ENCODE peak calls at places on chromosomes 3 and 15, in five cellular contexts. One of them, this sample, is unnamed.

GRCh38 chr3:481680-482079 is 285.1 kb downstream of the CHL1 start:
- DNase-seq in natural killer cell: no peak
- DNase-seq in activated naive CD4-positive, alpha-beta T cell: no peak
- DNase-seq in NCI-H1930: no peak
- DNase-seq in activated CD4-positive, alpha-beta T cell treated with anti-CD3 and anti-CD28 coated beads for 24 hours: no peak
- DNase-seq in this sample: no peak

GRCh38 chr15:47505712-47506542 is 211.4 kb upstream of the SEMA6D start:
- DNase-seq in natural killer cell: no peak
- DNase-seq in activated naive CD4-positive, alpha-beta T cell: no peak
- DNase-seq in NCI-H1930: no peak
- DNase-seq in activated CD4-positive, alpha-beta T cell treated with anti-CD3 and anti-CD28 coated beads for 24 hours: no peak
- DNase-seq in this sample: no peak

GRCh38 chr3:190531406-190531805 is 17.5 kb downstream of the IL1RAP start:
- DNase-seq in natural killer cell: no peak
- DNase-seq in activated naive CD4-positive, alpha-beta T cell: no peak
- DNase-seq in NCI-H1930: no peak
- DNase-seq in activated CD4-positive, alpha-beta T cell treated with anti-CD3 and anti-CD28 coated beads for 24 hours: no peak
- DNase-seq in this sample: no peak

GRCh38 chr15:46646476-46646875 is 1011.6 kb downstream of the SQOR start:
- DNase-seq in natural killer cell: no peak
- DNase-seq in activated naive CD4-positive, alpha-beta T cell: no peak
- DNase-seq in NCI-H1930: no peak
- DNase-seq in activated CD4-positive, alpha-beta T cell treated with anti-CD3 and anti-CD28 coated beads for 24 hours: no peak
- DNase-seq in this sample: no peak

GRCh38 chr3:179526482-179526881 is 36.2 kb upstream of the ACTL6A start:
- DNase-seq in natural killer cell: no peak
- DNase-seq in activated naive CD4-positive, alpha-beta T cell: no peak
- DNase-seq in NCI-H1930: no peak
- DNase-seq in activated CD4-positive, alpha-beta T cell treated with anti-CD3 and anti-CD28 coated beads for 24 hours: no peak
- DNase-seq in this sample: no peak

GRCh38 chr3:197600796-197601565 is 45.2 kb upstream of the BDH1 start:
- DNase-seq in natural killer cell: no peak
- DNase-seq in activated naive CD4-positive, alpha-beta T cell: no peak
- DNase-seq in NCI-H1930: no peak
- DNase-seq in activated CD4-positive, alpha-beta T cell treated with anti-CD3 and anti-CD28 coated beads for 24 hours: no peak
- DNase-seq in this sample: no peak

GRCh38 chr15:66775127-66776105 is 73.4 kb downstream of the SMAD6 start:
- DNase-seq in natural killer cell: no peak
- DNase-seq in activated naive CD4-positive, alpha-beta T cell: no peak
- DNase-seq in NCI-H1930: no peak
- DNase-seq in activated CD4-positive, alpha-beta T cell treated with anti-CD3 and anti-CD28 coated beads for 24 hours: no peak
- DNase-seq in this sample: no peak

GRCh38 chr3:108085821-108086350 is 4.9 kb downstream of the CD47 start:
- DNase-seq in natural killer cell: no peak
- DNase-seq in activated naive CD4-positive, alpha-beta T cell: no peak
- DNase-seq in NCI-H1930: no peak
- DNase-seq in activated CD4-positive, alpha-beta T cell treated with anti-CD3 and anti-CD28 coated beads for 24 hours: no peak
- DNase-seq in this sample: no peak

GRCh38 chr15:51380999-51381806 is 39.7 kb downstream of the GLDN start:
- DNase-seq in natural killer cell: no peak
- DNase-seq in activated naive CD4-positive, alpha-beta T cell: no peak
- DNase-seq in NCI-H1930: peak; percentile 45
- DNase-seq in activated CD4-positive, alpha-beta T cell treated with anti-CD3 and anti-CD28 coated beads for 24 hours: no peak
- DNase-seq in this sample: peak; percentile 30

GRCh38 chr15:39272901-39273300 is 308.0 kb upstream of the THBS1 start:
- DNase-seq in natural killer cell: no peak
- DNase-seq in activated naive CD4-positive, alpha-beta T cell: no peak
- DNase-seq in NCI-H1930: no peak
- DNase-seq in activated CD4-positive, alpha-beta T cell treated with anti-CD3 and anti-CD28 coated beads for 24 hours: no peak
- DNase-seq in this sample: no peak

GRCh38 chr3:65830948-65831732 is 207.6 kb downstream of the MAGI1 start:
- DNase-seq in natural killer cell: no peak
- DNase-seq in activated naive CD4-positive, alpha-beta T cell: no peak
- DNase-seq in NCI-H1930: no peak
- DNase-seq in activated CD4-positive, alpha-beta T cell treated with anti-CD3 and anti-CD28 coated beads for 24 hours: no peak
- DNase-seq in this sample: no peak

GRCh38 chr3:60933828-60934227 is 317.4 kb downstream of the FHIT start:
- DNase-seq in natural killer cell: no peak
- DNase-seq in activated naive CD4-positive, alpha-beta T cell: no peak
- DNase-seq in NCI-H1930: no peak
- DNase-seq in activated CD4-positive, alpha-beta T cell treated with anti-CD3 and anti-CD28 coated beads for 24 hours: no peak
- DNase-seq in this sample: no peak

GRCh38 chr3:158103131-158103955 is 2.9 kb downstream of the SHOX2 start:
- DNase-seq in natural killer cell: no peak
- DNase-seq in activated naive CD4-positive, alpha-beta T cell: no peak
- DNase-seq in NCI-H1930: no peak
- DNase-seq in activated CD4-positive, alpha-beta T cell treated with anti-CD3 and anti-CD28 coated beads for 24 hours: no peak
- DNase-seq in this sample: no peak

GRCh38 chr3:126399348-126399730 is 4.6 kb downstream of the CFAP100 start:
- DNase-seq in natural killer cell: no peak
- DNase-seq in activated naive CD4-positive, alpha-beta T cell: no peak
- DNase-seq in NCI-H1930: no peak
- DNase-seq in activated CD4-positive, alpha-beta T cell treated with anti-CD3 and anti-CD28 coated beads for 24 hours: no peak
- DNase-seq in this sample: peak; percentile 30

GRCh38 chr3:160049570-160049969 is 60.9 kb downstream of the IL12A start:
- DNase-seq in natural killer cell: no peak
- DNase-seq in activated naive CD4-positive, alpha-beta T cell: no peak
- DNase-seq in NCI-H1930: no peak
- DNase-seq in activated CD4-positive, alpha-beta T cell treated with anti-CD3 and anti-CD28 coated beads for 24 hours: no peak
- DNase-seq in this sample: no peak

GRCh38 chr3:64360261-64360660 is 135.0 kb upstream of the PRICKLE2 start:
- DNase-seq in natural killer cell: no peak
- DNase-seq in activated naive CD4-positive, alpha-beta T cell: no peak
- DNase-seq in NCI-H1930: no peak
- DNase-seq in activated CD4-positive, alpha-beta T cell treated with anti-CD3 and anti-CD28 coated beads for 24 hours: no peak
- DNase-seq in this sample: no peak

GRCh38 chr3:82058809-82059208 is 297.4 kb upstream of the GBE1 start:
- DNase-seq in natural killer cell: no peak
- DNase-seq in activated naive CD4-positive, alpha-beta T cell: no peak
- DNase-seq in NCI-H1930: no peak
- DNase-seq in activated CD4-positive, alpha-beta T cell treated with anti-CD3 and anti-CD28 coated beads for 24 hours: no peak
- DNase-seq in this sample: no peak

GRCh38 chr3:117622130-117622841 is 912.7 kb downstream of the TUSC7 start:
- DNase-seq in natural killer cell: no peak
- DNase-seq in activated naive CD4-positive, alpha-beta T cell: no peak
- DNase-seq in NCI-H1930: no peak
- DNase-seq in activated CD4-positive, alpha-beta T cell treated with anti-CD3 and anti-CD28 coated beads for 24 hours: no peak
- DNase-seq in this sample: no peak

GRCh38 chr3:77707271-77707670 is 667.4 kb downstream of the ROBO2 start:
- DNase-seq in natural killer cell: no peak
- DNase-seq in activated naive CD4-positive, alpha-beta T cell: no peak
- DNase-seq in NCI-H1930: no peak
- DNase-seq in activated CD4-positive, alpha-beta T cell treated with anti-CD3 and anti-CD28 coated beads for 24 hours: no peak
- DNase-seq in this sample: no peak

GRCh38 chr3:41102053-41102556 is 97.2 kb upstream of the CTNNB1 start:
- DNase-seq in natural killer cell: no peak
- DNase-seq in activated naive CD4-positive, alpha-beta T cell: no peak
- DNase-seq in NCI-H1930: no peak
- DNase-seq in activated CD4-positive, alpha-beta T cell treated with anti-CD3 and anti-CD28 coated beads for 24 hours: no peak
- DNase-seq in this sample: no peak

GRCh38 chr3:138197058-138197457 is 10.0 kb downstream of the ARMC8 start:
- DNase-seq in natural killer cell: no peak
- DNase-seq in activated naive CD4-positive, alpha-beta T cell: no peak
- DNase-seq in NCI-H1930: no peak
- DNase-seq in activated CD4-positive, alpha-beta T cell treated with anti-CD3 and anti-CD28 coated beads for 24 hours: no peak
- DNase-seq in this sample: no peak

GRCh38 chr3:21163961-21164360 is 587.0 kb downstream of the ZNF385D start:
- DNase-seq in natural killer cell: no peak
- DNase-seq in activated naive CD4-positive, alpha-beta T cell: no peak
- DNase-seq in NCI-H1930: no peak
- DNase-seq in activated CD4-positive, alpha-beta T cell treated with anti-CD3 and anti-CD28 coated beads for 24 hours: no peak
- DNase-seq in this sample: no peak

GRCh38 chr3:187049462-187050101 is 89.7 kb downstream of the RPL39L start:
- DNase-seq in natural killer cell: no peak
- DNase-seq in activated naive CD4-positive, alpha-beta T cell: no peak
- DNase-seq in NCI-H1930: no peak
- DNase-seq in activated CD4-positive, alpha-beta T cell treated with anti-CD3 and anti-CD28 coated beads for 24 hours: no peak
- DNase-seq in this sample: no peak

GRCh38 chr3:113097821-113098516 is 107.2 kb downstream of the GTPBP8 start:
- DNase-seq in natural killer cell: no peak
- DNase-seq in activated naive CD4-positive, alpha-beta T cell: no peak
- DNase-seq in NCI-H1930: no peak
- DNase-seq in activated CD4-positive, alpha-beta T cell treated with anti-CD3 and anti-CD28 coated beads for 24 hours: no peak
- DNase-seq in this sample: no peak